ENCODE peak calls at places on chromosomes 2 and 18, in six cellular contexts. I is WTC11, L is K562, X is HepG2, K is HCT116, Q is H1. N is an unnamed sample.

GRCh38 chr2:100197643-100198153 is 55.3 kb upstream of the AFF3 start:
- DNase-seq in X (no peak), I (peak; percentile 58), K (no peak), L (peak; percentile 46), Q (peak; percentile 69), N (no peak)

GRCh38 chr2:48849770-48850169 is 94.2 kb upstream of the LHCGR start:
- DNase-seq in L (no peak), Q (no peak), X (no peak), I (no peak), K (no peak), N (no peak)

GRCh38 chr2:195675783-195676427 is 18.9 kb downstream of the SLC39A10 start:
- DNase-seq in K (no peak), I (no peak), L (no peak), Q (no peak), X (no peak), N (no peak)

GRCh38 chr18:79442508-79443221 is 46.9 kb downstream of the NFATC1 start:
- DNase-seq in X (no peak), Q (no peak), L (no peak), I (no peak), K (no peak), N (no peak)

GRCh38 chr18:9835796-9836195 is 50.0 kb upstream of the TXNDC2 start:
- DNase-seq in X (no peak), K (no peak), Q (no peak), L (no peak), I (no peak), N (no peak)

GRCh38 chr18:56393870-56394269 is 244.5 kb downstream of the TXNL1 start:
- DNase-seq in I (no peak), K (no peak), X (no peak), Q (no peak), L (no peak), N (no peak)

GRCh38 chr2:80454628-80455027 is 150.1 kb upstream of the LRRTM1 start:
- DNase-seq in K (no peak), X (no peak), L (no peak), Q (no peak), I (no peak), N (no peak)

GRCh38 chr18:24368749-24369148 is 28.9 kb downstream of the OSBPL1A start:
- DNase-seq in Q (no peak), K (no peak), X (no peak), L (no peak), I (no peak), N (no peak)

GRCh38 chr2:232204457-232204931 is 174.1 kb upstream of the ALPP start:
- DNase-seq in K (no peak), X (peak; percentile 77), Q (no peak), I (no peak), L (no peak), N (no peak)

GRCh38 chr18:66632771-66633170 is 28.9 kb upstream of the CDH19 start:
- DNase-seq in I (no peak), Q (no peak), K (no peak), L (no peak), X (no peak), N (no peak)

GRCh38 chr2:182522930-182523541 is 96.2 kb upstream of the PDE1A start:
- DNase-seq in X (no peak), L (no peak), I (no peak), Q (no peak), K (no peak), N (no peak)

GRCh38 chr2:30190637-30191036 is 40.7 kb upstream of the LBH start:
- DNase-seq in X (no peak), Q (no peak), K (no peak), L (no peak), I (no peak), N (no peak)
- TF ChIP-seq ATF3 in X (no peak), Q (no peak), K (no peak), L (no peak), I (no peak), N (no peak)

DNA sequence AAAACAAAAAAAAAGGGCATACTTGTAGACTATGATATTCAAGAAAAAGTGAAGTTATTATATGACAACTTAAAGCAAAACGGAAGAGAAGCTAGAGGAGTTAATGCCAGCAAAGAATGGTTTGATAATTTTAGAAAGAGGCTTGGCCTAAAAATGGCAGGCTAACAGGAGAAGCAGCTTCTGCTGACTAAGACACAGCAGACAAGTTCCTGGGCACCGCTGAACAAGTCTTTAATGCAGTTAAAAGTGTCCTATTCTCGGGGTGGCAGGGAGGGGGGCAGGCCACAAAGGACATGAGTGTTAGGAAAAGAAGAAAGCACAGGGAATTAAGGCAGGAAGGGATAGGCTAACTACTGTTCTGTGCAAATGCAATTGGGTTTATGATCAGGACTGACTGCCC is 50.3 kb upstream of the GAREM2 start:
- DNase-seq in X (no peak), Q (no peak), I (no peak), L (no peak), K (no peak), N (no peak)
- TF ChIP-seq ATF3 in X (no peak), Q (no peak), I (no peak), L (no peak), K (no peak), N (no peak)

GRCh38 chr2:67255933-67256615 is 141.1 kb upstream of the ETAA1 start:
- DNase-seq in L (no peak), K (no peak), X (no peak), I (no peak), Q (no peak), N (no peak)

GRCh38 chr2:67259581-67260347 is 137.4 kb upstream of the ETAA1 start:
- DNase-seq in K (no peak), X (no peak), I (no peak), Q (no peak), L (no peak), N (no peak)

GRCh38 chr2:67256892-67257291 is 140.2 kb upstream of the ETAA1 start:
- DNase-seq in I (no peak), X (no peak), K (no peak), L (no peak), Q (no peak), N (no peak)

DNA sequence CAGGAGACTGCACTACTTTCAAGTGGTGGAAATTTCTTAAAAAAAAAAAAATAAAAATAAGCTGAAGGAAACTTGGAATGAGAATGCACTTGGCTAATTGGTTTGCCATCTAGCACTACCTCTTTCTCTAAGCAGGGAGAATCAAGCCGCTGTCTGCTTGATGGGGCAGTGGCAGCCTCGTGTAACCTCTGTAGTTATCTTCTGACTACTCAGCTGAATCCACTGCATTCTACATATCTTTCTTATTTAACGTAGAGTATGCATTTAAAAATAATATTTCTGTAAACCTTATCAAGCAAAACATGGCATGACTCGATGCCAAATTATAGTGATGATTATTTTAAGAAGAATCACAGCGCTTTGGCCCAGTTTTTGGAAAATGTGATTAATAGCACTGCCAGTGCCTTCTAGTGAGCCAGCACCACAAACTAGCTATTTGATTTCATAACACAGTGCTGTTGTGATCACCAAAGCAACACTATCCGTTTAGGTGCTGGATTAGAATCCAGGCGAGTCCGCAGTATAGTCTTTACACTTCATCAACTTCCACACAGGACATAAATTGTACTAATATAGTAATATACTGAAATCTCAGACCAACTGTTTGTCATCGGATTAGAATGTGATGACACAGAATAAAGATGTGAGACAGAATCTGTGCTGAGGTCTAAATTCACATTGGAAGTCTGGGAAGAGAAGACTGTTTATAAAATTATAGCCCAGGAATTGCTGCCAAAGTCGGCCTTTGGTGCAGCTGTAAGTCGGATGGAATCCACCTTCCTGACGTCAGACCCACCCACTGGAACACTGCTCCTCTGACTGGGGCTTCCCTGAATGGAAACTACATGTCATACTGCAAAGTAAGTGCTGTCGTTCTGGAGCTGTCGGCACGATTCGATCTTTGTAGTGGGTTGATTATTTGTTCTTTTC is 136.5 kb upstream of the ETAA1 start:
- DNase-seq in K (no peak), X (no peak), Q (no peak), I (no peak), L (no peak), N (no peak)
- TF ChIP-seq ATF3 in K (no peak), X (no peak), Q (no peak), I (no peak), L (no peak), N (no peak)

GRCh38 chr2:3300224-3300623 is 77.4 kb downstream of the EIPR1 start:
- DNase-seq in Q (no peak), I (no peak), X (no peak), L (no peak), K (no peak), N (no peak)

GRCh38 chr2:3299130-3299529 is 78.5 kb downstream of the EIPR1 start:
- DNase-seq in X (no peak), L (no peak), Q (no peak), I (no peak), K (no peak), N (no peak)

GRCh38 chr2:3301001-3301400 is 76.6 kb downstream of the EIPR1 start:
- DNase-seq in I (no peak), L (no peak), X (no peak), Q (no peak), K (no peak), N (no peak)

GRCh38 chr2:3298201-3298600 is 79.4 kb downstream of the EIPR1 start:
- DNase-seq in L (no peak), Q (no peak), X (no peak), K (no peak), I (no peak), N (no peak)

DNA sequence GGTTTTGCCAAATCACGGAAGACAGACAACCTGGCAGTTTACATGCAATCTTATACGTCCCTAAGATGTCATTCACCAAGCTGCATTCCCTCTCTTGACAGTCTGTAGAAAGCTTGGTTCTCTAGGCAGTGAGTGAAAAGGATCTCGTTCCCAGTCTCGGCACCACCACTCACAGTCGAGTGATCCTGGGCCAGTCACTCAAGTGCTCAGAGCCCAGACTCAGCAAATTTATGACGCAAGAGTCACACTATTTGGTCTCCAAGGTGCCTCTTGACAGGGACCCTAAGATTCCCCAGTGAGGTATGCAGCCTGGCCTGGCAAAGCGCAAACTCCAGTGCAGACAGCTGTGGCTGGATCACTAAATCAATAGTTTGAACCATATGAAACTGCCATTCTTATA is 77.9 kb downstream of the EIPR1 start:
- DNase-seq in L (no peak), Q (no peak), X (no peak), K (no peak), I (no peak), N (no peak)
- TF ChIP-seq ATF3 in L (no peak), Q (no peak), X (no peak), K (no peak), I (no peak), N (no peak)

GRCh38 chr2:3320910-3321605 is 56.6 kb downstream of the EIPR1 start:
- DNase-seq in X (no peak), Q (no peak), K (no peak), L (no peak), I (no peak), N (no peak)
- TF ChIP-seq ATF3 in X (no peak), Q (no peak), K (no peak), L (no peak), I (no peak), N (no peak)

N was measured in GM12878.